ENCODE peak calls at places on chromosomes 3 and 15, in eight cellular contexts. A is stimulated activated naive CD4-positive, alpha-beta T cell treated with Interleukin-2 at 50 U/mL for 16 hours; Y is left lobe of liver; H is left cardiac atrium; U is stimulated activated naive CD8-positive, alpha-beta T cell treated with anti-CD3 and anti-CD28 coated beads, Interleukin-15, Interleukin-2, amounts not matched to agents 100 U/mL and 50 U/mL, for 24 hours; Z is cardiac fibroblast; S is NCI-H510A; G is activated T-helper 1 cell treated with anti-CD3 and anti-CD28 coated beads, Interleukin-2, amount 50 U/mL, for 16 hours. J is an unnamed sample.
A peak's percentile ranks its signal among the peaks of the same experiment; 100 is the strongest.

GRCh38 chr3:153182491-153182890 is 20.5 kb downstream of the RAP2B start:
- DNase-seq in S (no peak), Z (no peak), G (no peak), Y (no peak), H (no peak), U (no peak), A (no peak), J (no peak)

GRCh38 chr3:67018789-67019525 is 20.9 kb downstream of the KBTBD8 start:
- DNase-seq in G (no peak), S (no peak), H (no peak), U (no peak), Y (no peak), A (no peak), Z (peak; percentile 11), J (no peak)

GRCh38 chr3:134937256-134938023 is 142.4 kb downstream of the EPHB1 start:
- DNase-seq in Y (no peak), S (peak; percentile 18), G (no peak), U (no peak), A (no peak), H (no peak), Z (no peak), J (no peak)

GRCh38 chr15:77623878-77624524 is 8.7 kb downstream of the LINGO1 start:
- DNase-seq in S (no peak), Z (peak; percentile 20), G (no peak), U (no peak), A (no peak), Y (no peak), H (no peak), J (no peak)

GRCh38 chr15:38623744-38624143 is 59.1 kb upstream of the RASGRP1 start:
- DNase-seq in Z (no peak), S (no peak), U (no peak), A (no peak), Y (no peak), H (no peak), G (no peak), J (no peak)

GRCh38 chr3:184135149-184135910 is at the start of gene EIF2B5:
- DNase-seq in U (peak; percentile 93), S (peak; percentile 90), Y (peak; percentile 96), A (peak; percentile 87), Z (peak; percentile 95), H (peak; percentile 94), G (peak; percentile 73), J (peak; percentile 93)

GRCh38 chr3:128317698-128318231 is 148.9 kb downstream of the DNAJB8 start:
- DNase-seq in Y (peak; percentile 33), U (no peak), S (no peak), G (no peak), Z (no peak), A (no peak), H (no peak), J (no peak)

GRCh38 chr3:174397848-174398247 is 461.3 kb upstream of the NAALADL2 start:
- DNase-seq in G (no peak), U (no peak), H (no peak), S (no peak), A (no peak), Y (no peak), Z (peak; percentile 72), J (no peak)

GRCh38 chr3:188827078-188827477 is 344.7 kb upstream of the TPRG1 start:
- DNase-seq in G (no peak), Y (no peak), H (no peak), A (no peak), Z (no peak), S (no peak), U (no peak), J (no peak)

GRCh38 chr15:62125763-62126162 is 39.3 kb downstream of the C2CD4B start:
- DNase-seq in S (peak; percentile 76), Z (peak; percentile 83), A (no peak), U (no peak), Y (no peak), G (no peak), H (no peak), J (no peak)

GRCh38 chr15:89184367-89184766 is 37.0 kb downstream of the RLBP1 start:
- DNase-seq in A (no peak), S (no peak), U (no peak), H (no peak), G (no peak), Y (no peak), Z (no peak), J (no peak)

GRCh38 chr3:194573680-194574437 is 59.4 kb downstream of the TMEM44 start:
- DNase-seq in S (no peak), G (no peak), Z (peak; percentile 82), A (peak; percentile 16), U (peak; percentile 32), H (peak; percentile 58), Y (no peak), J (no peak)

GRCh38 chr15:89675606-89676005 is 3.6 kb downstream of the PLIN1 start:
- DNase-seq in Y (no peak), S (no peak), G (no peak), Z (no peak), H (no peak), U (no peak), A (no peak), J (no peak)

GRCh38 chr15:95025924-95026728 is 794.8 kb downstream of the MCTP2 start:
- DNase-seq in A (no peak), G (no peak), Y (no peak), Z (peak; percentile 74), H (peak; percentile 50), S (no peak), U (peak; percentile 32), J (no peak)

GRCh38 chr3:139934557-139935070 is 371 bp upstream of the CLSTN2 start:
- DNase-seq in U (peak; percentile 5), G (no peak), H (peak; percentile 78), S (peak; percentile 60), Y (no peak), A (no peak), Z (peak; percentile 4), J (peak; percentile 73)

GRCh38 chr15:52101542-52102340 is 10.8 kb downstream of the BCL2L10 start:
- DNase-seq in Y (no peak), U (no peak), Z (no peak), S (no peak), H (no peak), G (no peak), A (no peak), J (no peak)

GRCh38 chr3:49813497-49814174 is at the start of gene UBA7:
- DNase-seq in H (peak; percentile 63), G (no peak), U (peak; percentile 41), S (no peak), Y (peak; percentile 68), Z (peak; percentile 86), A (peak; percentile 10), J (peak; percentile 20)

GRCh38 chr3:123286308-123287023 is 84.7 kb downstream of the SEC22A start:
- DNase-seq in S (no peak), A (no peak), U (peak; percentile 41), Z (peak; percentile 77), Y (no peak), H (no peak), G (no peak), J (no peak)

GRCh38 chr3:146658841-146659240 is 53.7 kb upstream of the PLSCR5 start:
- DNase-seq in Y (no peak), G (no peak), H (no peak), U (no peak), A (no peak), S (no peak), Z (no peak), J (no peak)

GRCh38 chr3:183230826-183231225 is 22.2 kb upstream of the B3GNT5 start:
- DNase-seq in H (no peak), G (no peak), A (no peak), S (no peak), Z (no peak), U (no peak), Y (no peak), J (no peak)

GRCh38 chr15:68617001-68617400 is 38.2 kb downstream of the CORO2B start:
- DNase-seq in S (no peak), U (no peak), H (no peak), Y (no peak), Z (no peak), A (no peak), G (no peak), J (no peak)

GRCh38 chr3:172680684-172681083 is 30.2 kb downstream of the NCEH1 start:
- DNase-seq in Y (no peak), G (no peak), A (no peak), Z (peak; percentile 33), U (no peak), H (no peak), S (no peak), J (no peak)

GRCh38 chr3:94928921-94929320 is 866.1 kb downstream of the NSUN3 start:
- DNase-seq in A (no peak), Z (peak; percentile 3), U (no peak), S (peak; percentile 11), Y (no peak), H (no peak), G (no peak), J (no peak)

GRCh38 chr3:46027736-46028397 is 584 bp upstream of the XCR1 start:
- DNase-seq in Y (no peak), S (no peak), Z (no peak), U (no peak), A (no peak), G (no peak), H (no peak), J (no peak)

J was measured in DMS79.